ENCODE peak calls at places on chromosomes 4 and X, in five cellular contexts. S, F, Z, W and Y are unnamed samples.

GRCh38 chr4:65791111-65791806 is 121.0 kb upstream of the EPHA5 start:
- DNase-seq in F (no peak), Z (no peak), S (no peak), W (peak), Y (no peak)

GRCh38 chr4:24477919-24478318 is 106.4 kb downstream of the DHX15 start:
- DNase-seq in W (peak), S (no peak), Z (no peak), F (no peak), Y (peak)

GRCh38 chrX:87518504-87518903 is 902 bp downstream of the KLHL4 start:
- DNase-seq in W (peak), F (no peak), S (no peak), Z (no peak), Y (peak)

GRCh38 chr4:175457956-175458355 is 354.1 kb downstream of the GPM6A start:
- DNase-seq in W (no peak), F (no peak), Z (no peak), S (no peak), Y (no peak)

GRCh38 chr4:21447320-21448055 is 501.1 kb downstream of the KCNIP4 start:
- DNase-seq in F (no peak), Z (no peak), S (no peak), W (no peak), Y (peak)

GRCh38 chrX:107675823-107676555 is 47.7 kb downstream of the PRPS1 start:
- DNase-seq in W (peak), S (no peak), F (peak), Z (peak), Y (peak)

GRCh38 chr4:116016201-116016600 is 902.8 kb upstream of the NDST4 start:
- DNase-seq in Z (no peak), W (peak), F (no peak), S (no peak), Y (peak)

GRCh38 chrX:24396236-24396929 is 35.9 kb downstream of the SUPT20HL1 start:
- DNase-seq in S (no peak), W (peak), F (no peak), Z (no peak), Y (peak)

GRCh38 chrX:67546496-67547423 is 2.9 kb downstream of the AR start:
- DNase-seq in S (no peak), W (no peak), F (no peak), Z (no peak), Y (no peak)

GRCh38 chrX:19193584-19193983 is 71.3 kb upstream of the ADGRG2 start:
- DNase-seq in S (no peak), Z (no peak), W (no peak), F (no peak), Y (no peak)

GRCh38 chr4:80006935-80007744 is 65.9 kb downstream of the ANTXR2 start:
- DNase-seq in W (peak), Z (no peak), F (peak), S (no peak), Y (peak)